ENCODE peak calls at places on chromosomes 11 and 22, in nine cellular contexts. One of them, this sample, is unnamed.

GRCh38 chr11:59822989-59823566 is 12.5 kb upstream of the MRPL16 start:
- DNase-seq in dorsolateral prefrontal cortex: no peak
- DNase-seq in COR-L47: peak; percentile 46
- DNase-seq in hippocampal formation: peak; percentile 22
- DNase-seq in pancreas: no peak
- DNase-seq in GM04504: peak; percentile 38
- DNase-seq in NCI-H510A treated with DMSO at 0.1 percent for 48 hours: peak; percentile 12
- DNase-seq in astrocyte: peak; percentile 33
- DNase-seq in lower lobe of right lung: no peak
- DNase-seq in this sample: peak; percentile 53

GRCh38 chr22:46093796-46094195 is 56.5 kb upstream of the PPARA start:
- DNase-seq in dorsolateral prefrontal cortex: no peak
- DNase-seq in COR-L47: no peak
- DNase-seq in hippocampal formation: no peak
- DNase-seq in pancreas: peak; percentile 25
- DNase-seq in GM04504: no peak
- DNase-seq in NCI-H510A treated with DMSO at 0.1 percent for 48 hours: no peak
- DNase-seq in astrocyte: no peak
- DNase-seq in lower lobe of right lung: no peak
- DNase-seq in this sample: no peak

GRCh38 chr11:118434123-118434552 is 2.2 kb upstream of the KMT2A start:
- DNase-seq in dorsolateral prefrontal cortex: no peak
- DNase-seq in COR-L47: peak; percentile 30
- DNase-seq in hippocampal formation: peak; percentile 46
- DNase-seq in pancreas: no peak
- DNase-seq in GM04504: no peak
- DNase-seq in NCI-H510A treated with DMSO at 0.1 percent for 48 hours: no peak
- DNase-seq in astrocyte: peak; percentile 52
- DNase-seq in lower lobe of right lung: no peak
- DNase-seq in this sample: no peak

GRCh38 chr11:132126973-132127900 is 756.8 kb downstream of the NTM start:
- DNase-seq in dorsolateral prefrontal cortex: peak; percentile 56
- DNase-seq in COR-L47: peak; percentile 88
- DNase-seq in hippocampal formation: peak; percentile 83
- DNase-seq in pancreas: no peak
- DNase-seq in GM04504: peak; percentile 82
- DNase-seq in NCI-H510A treated with DMSO at 0.1 percent for 48 hours: no peak
- DNase-seq in astrocyte: peak; percentile 86
- DNase-seq in lower lobe of right lung: no peak
- DNase-seq in this sample: no peak

GRCh38 chr22:48675828-48676145 is 1151.9 kb downstream of the BRD1 start:
- DNase-seq in dorsolateral prefrontal cortex: no peak
- DNase-seq in COR-L47: no peak
- DNase-seq in hippocampal formation: no peak
- DNase-seq in pancreas: peak; percentile 5
- DNase-seq in GM04504: no peak
- DNase-seq in NCI-H510A treated with DMSO at 0.1 percent for 48 hours: no peak
- DNase-seq in astrocyte: no peak
- DNase-seq in lower lobe of right lung: no peak
- DNase-seq in this sample: no peak

GRCh38 chr22:23570681-23571080 is 9.4 kb downstream of the IGLL1 start:
- DNase-seq in dorsolateral prefrontal cortex: no peak
- DNase-seq in COR-L47: no peak
- DNase-seq in hippocampal formation: no peak
- DNase-seq in pancreas: no peak
- DNase-seq in GM04504: no peak
- DNase-seq in NCI-H510A treated with DMSO at 0.1 percent for 48 hours: no peak
- DNase-seq in astrocyte: no peak
- DNase-seq in lower lobe of right lung: no peak
- DNase-seq in this sample: no peak

GRCh38 chr22:20994902-20995241 is 7.0 kb downstream of the THAP7 start:
- DNase-seq in dorsolateral prefrontal cortex: no peak
- DNase-seq in COR-L47: no peak
- DNase-seq in hippocampal formation: no peak
- DNase-seq in pancreas: no peak
- DNase-seq in GM04504: no peak
- DNase-seq in NCI-H510A treated with DMSO at 0.1 percent for 48 hours: no peak
- DNase-seq in astrocyte: no peak
- DNase-seq in lower lobe of right lung: no peak
- DNase-seq in this sample: no peak

GRCh38 chr11:13225058-13226001 is 52.3 kb upstream of the BMAL1 start:
- DNase-seq in dorsolateral prefrontal cortex: no peak
- DNase-seq in COR-L47: no peak
- DNase-seq in hippocampal formation: no peak
- DNase-seq in pancreas: no peak
- DNase-seq in GM04504: no peak
- DNase-seq in NCI-H510A treated with DMSO at 0.1 percent for 48 hours: no peak
- DNase-seq in astrocyte: no peak
- DNase-seq in lower lobe of right lung: no peak
- DNase-seq in this sample: no peak

GRCh38 chr11:79413258-79413657 is 27.6 kb downstream of the TENM4 start:
- DNase-seq in dorsolateral prefrontal cortex: peak; percentile 20
- DNase-seq in COR-L47: peak; percentile 34
- DNase-seq in hippocampal formation: no peak
- DNase-seq in pancreas: peak; percentile 37
- DNase-seq in GM04504: peak; percentile 94
- DNase-seq in NCI-H510A treated with DMSO at 0.1 percent for 48 hours: peak; percentile 18
- DNase-seq in astrocyte: peak; percentile 89
- DNase-seq in lower lobe of right lung: no peak
- DNase-seq in this sample: peak; percentile 72

GRCh38 chr22:21624120-21624879 is 5.5 kb downstream of the YDJC start:
- DNase-seq in dorsolateral prefrontal cortex: peak; percentile 29
- DNase-seq in COR-L47: no peak
- DNase-seq in hippocampal formation: no peak
- DNase-seq in pancreas: no peak
- DNase-seq in GM04504: no peak
- DNase-seq in NCI-H510A treated with DMSO at 0.1 percent for 48 hours: no peak
- DNase-seq in astrocyte: no peak
- DNase-seq in lower lobe of right lung: no peak
- DNase-seq in this sample: no peak

GRCh38 chr11:47669856-47670255 is 27.5 kb upstream of the MTCH2 start:
- DNase-seq in dorsolateral prefrontal cortex: no peak
- DNase-seq in COR-L47: no peak
- DNase-seq in hippocampal formation: no peak
- DNase-seq in pancreas: no peak
- DNase-seq in GM04504: no peak
- DNase-seq in NCI-H510A treated with DMSO at 0.1 percent for 48 hours: no peak
- DNase-seq in astrocyte: no peak
- DNase-seq in lower lobe of right lung: no peak
- DNase-seq in this sample: no peak